ENCODE peak calls at places on chromosomes 16 and 17, in eight cellular contexts. F, W, C, K, U, Y, T and Z are unnamed samples.

GRCh38 chr17:57001541-57001940 is 23.6 kb downstream of the SCPEP1 start:
- DNase-seq in F (peak), W (no peak), C (no peak), K (no peak), U (no peak), Y (no peak), T (no peak), Z (no peak)

GRCh38 chr17:76673729-76674128 is 30.2 kb upstream of the ST6GALNAC1 start:
- DNase-seq in F (no peak), W (no peak), C (no peak), K (no peak), U (no peak), Y (no peak), T (no peak), Z (no peak)

GRCh38 chr17:46727572-46728348 is 90.7 kb downstream of the WNT3 start:
- DNase-seq in F (no peak), W (no peak), C (no peak), K (no peak), U (no peak), Y (no peak), T (no peak), Z (no peak)

GRCh38 chr17:30956764-30957374 is 14.0 kb upstream of the RNF135 start:
- DNase-seq in F (peak), W (no peak), C (no peak), K (no peak), U (no peak), Y (no peak), T (no peak), Z (no peak)

GRCh38 chr16:31071861-31072260 is 2.2 kb downstream of the ZNF668 start:
- DNase-seq in F (no peak), W (no peak), C (no peak), K (no peak), U (peak), Y (no peak), T (no peak), Z (no peak)

GRCh38 chr16:11087691-11088431 is 143.5 kb downstream of the CLEC16A start:
- DNase-seq in F (peak), W (no peak), C (no peak), K (no peak), U (no peak), Y (no peak), T (no peak), Z (peak)

GRCh38 chr16:58128181-58128631 is 975 bp downstream of the CFAP20 start:
- DNase-seq in F (no peak), W (no peak), C (no peak), K (no peak), U (no peak), Y (no peak), T (peak), Z (no peak)

GRCh38 chr16:31386157-31386984 is 6.8 kb upstream of the ITGAD start:
- DNase-seq in F (peak), W (no peak), C (no peak), K (no peak), U (peak), Y (no peak), T (no peak), Z (peak)

GRCh38 chr17:29592850-29593545 is at the start of gene ANKRD13B:
- DNase-seq in F (peak), W (no peak), C (no peak), K (peak), U (peak), Y (no peak), T (no peak), Z (no peak)